ENCODE peak calls at places on chromosome 20, in five cellular contexts. One of them, this sample, is unnamed.

GRCh38 chr20:35886537-35886936 is 67.8 kb downstream of the SCAND1 start:
- DNase-seq in NCI-H1417: no peak
- DNase-seq in IMR-90: no peak
- DNase-seq in NCI-H774: no peak
- DNase-seq in NCI-H2081: no peak
- DNase-seq in this sample: no peak

GRCh38 chr20:60928341-60928740 is 323.7 kb upstream of the CDH4 start:
- DNase-seq in NCI-H1417: no peak
- DNase-seq in IMR-90: no peak
- DNase-seq in NCI-H774: no peak
- DNase-seq in NCI-H2081: no peak
- DNase-seq in this sample: no peak

GRCh38 chr20:38303908-38304379 is at the start of gene BPI:
- DNase-seq in NCI-H1417: no peak
- DNase-seq in IMR-90: no peak
- DNase-seq in NCI-H774: no peak
- DNase-seq in NCI-H2081: no peak
- DNase-seq in this sample: no peak

GRCh38 chr20:32648761-32649615 is 24.8 kb downstream of the C20orf203 start:
- DNase-seq in NCI-H1417: peak; percentile 17
- DNase-seq in IMR-90: peak; percentile 17
- DNase-seq in NCI-H774: no peak
- DNase-seq in NCI-H2081: no peak
- DNase-seq in this sample: peak; percentile 61

GRCh38 chr20:16595376-16595775 is 22.1 kb upstream of the KIF16B start:
- DNase-seq in NCI-H1417: no peak
- DNase-seq in IMR-90: no peak
- DNase-seq in NCI-H774: no peak
- DNase-seq in NCI-H2081: no peak
- DNase-seq in this sample: no peak

GRCh38 chr20:57025261-57025660 is 241.2 kb downstream of the BMP7 start:
- DNase-seq in NCI-H1417: no peak
- DNase-seq in IMR-90: no peak
- DNase-seq in NCI-H774: no peak
- DNase-seq in NCI-H2081: no peak
- DNase-seq in this sample: no peak

GRCh38 chr20:58716476-58717277 is 24.1 kb downstream of the NPEPL1 start:
- DNase-seq in NCI-H1417: peak; percentile 54
- DNase-seq in IMR-90: no peak
- DNase-seq in NCI-H774: no peak
- DNase-seq in NCI-H2081: no peak
- DNase-seq in this sample: peak; percentile 40

GRCh38 chr20:61325718-61326117 is 73.7 kb downstream of the CDH4 start:
- DNase-seq in NCI-H1417: no peak
- DNase-seq in IMR-90: no peak
- DNase-seq in NCI-H774: no peak
- DNase-seq in NCI-H2081: no peak
- DNase-seq in this sample: no peak

GRCh38 chr20:34642009-34642408 is 34.9 kb downstream of the PIGU start:
- DNase-seq in NCI-H1417: peak; percentile 23
- DNase-seq in IMR-90: no peak
- DNase-seq in NCI-H774: no peak
- DNase-seq in NCI-H2081: no peak
- DNase-seq in this sample: no peak

GRCh38 chr20:63748356-63749270 is 9.0 kb downstream of the SLC2A4RG start:
- DNase-seq in NCI-H1417: no peak
- DNase-seq in IMR-90: no peak
- DNase-seq in NCI-H774: no peak
- DNase-seq in NCI-H2081: no peak
- DNase-seq in this sample: no peak

GRCh38 chr20:50491168-50491567 is 19.0 kb upstream of the PTPN1 start:
- DNase-seq in NCI-H1417: no peak
- DNase-seq in IMR-90: no peak
- DNase-seq in NCI-H774: no peak
- DNase-seq in NCI-H2081: no peak
- DNase-seq in this sample: no peak

GRCh38 chr20:43465625-43465943 is 7.9 kb downstream of the SRSF6 start:
- DNase-seq in NCI-H1417: no peak
- DNase-seq in IMR-90: no peak
- DNase-seq in NCI-H774: no peak
- DNase-seq in NCI-H2081: no peak
- DNase-seq in this sample: no peak

GRCh38 chr20:8306916-8307315 is 174.8 kb downstream of the PLCB1 start:
- DNase-seq in NCI-H1417: peak; percentile 14
- DNase-seq in IMR-90: no peak
- DNase-seq in NCI-H774: no peak
- DNase-seq in NCI-H2081: no peak
- DNase-seq in this sample: no peak

GRCh38 chr20:40939667-40940066 is 89.0 kb upstream of the TOP1 start:
- DNase-seq in NCI-H1417: no peak
- DNase-seq in IMR-90: no peak
- DNase-seq in NCI-H774: no peak
- DNase-seq in NCI-H2081: no peak
- DNase-seq in this sample: no peak

GRCh38 chr20:58668901-58669286 is 17.8 kb downstream of the STX16 start:
- DNase-seq in NCI-H1417: no peak
- DNase-seq in IMR-90: no peak
- DNase-seq in NCI-H774: no peak
- DNase-seq in NCI-H2081: no peak
- DNase-seq in this sample: no peak

GRCh38 chr20:47125553-47126373 is 230.7 kb downstream of the ZMYND8 start:
- DNase-seq in NCI-H1417: peak; percentile 64
- DNase-seq in IMR-90: no peak
- DNase-seq in NCI-H774: no peak
- DNase-seq in NCI-H2081: no peak
- DNase-seq in this sample: peak; percentile 57

GRCh38 chr20:41854765-41855164 is 236.6 kb upstream of the CHD6 start:
- DNase-seq in NCI-H1417: peak; percentile 34
- DNase-seq in IMR-90: no peak
- DNase-seq in NCI-H774: no peak
- DNase-seq in NCI-H2081: no peak
- DNase-seq in this sample: peak; percentile 81

GRCh38 chr20:49562341-49563014 is 5.5 kb downstream of the PTGIS start:
- DNase-seq in NCI-H1417: no peak
- DNase-seq in IMR-90: peak; percentile 84
- DNase-seq in NCI-H774: no peak
- DNase-seq in NCI-H2081: no peak
- DNase-seq in this sample: peak; percentile 49